ENCODE peak calls at places on chromosomes 4 and X, in eight cellular contexts. S is NCI-H460, E is NCI-H1417, Z is activated T-cell treated with anti-CD3 and anti-CD28 coated beads for 48 hours, G is BE2C, T is skeletal muscle cell, Y is EL, B is mesothelial cell of epicardium. C is an unnamed sample.

GRCh38 chrX:10022580-10023245 is 55.6 kb downstream of the CLDN34 start:
- DNase-seq in S (no peak), G (no peak), E (no peak), T (peak), B (no peak), Z (no peak), Y (peak), C (no peak)

GRCh38 chr4:3612934-3613333 is 80.7 kb upstream of the LRPAP1 start:
- DNase-seq in T (no peak), S (no peak), Y (no peak), G (no peak), Z (no peak), E (no peak), B (no peak), C (no peak)

GRCh38 chr4:156118821-156119220 is 165.2 kb upstream of the CTSO start:
- DNase-seq in G (no peak), Y (no peak), E (no peak), T (no peak), S (no peak), B (no peak), Z (no peak), C (no peak)

GRCh38 chrX:40169193-40170086 is 71.7 kb upstream of the BCOR start:
- DNase-seq in Y (peak), S (no peak), T (peak), G (peak), E (peak), Z (peak), B (peak), C (peak)

GRCh38 chr4:2261110-2261852 is 628 bp downstream of the MXD4 start:
- DNase-seq in S (peak), B (no peak), Y (peak), G (peak), Z (peak), T (no peak), E (peak), C (no peak)

GRCh38 chr4:22634541-22635181 is 58.1 kb upstream of the GBA3 start:
- DNase-seq in Y (no peak), S (no peak), E (no peak), G (no peak), Z (no peak), T (no peak), B (no peak), C (no peak)

GRCh38 chr4:8846864-8847263 is 24.8 kb downstream of the HMX1 start:
- DNase-seq in E (no peak), Y (no peak), G (no peak), T (no peak), B (no peak), Z (no peak), S (no peak), C (no peak)

GRCh38 chr4:105352826-105353225 is 121.0 kb downstream of the PPA2 start:
- DNase-seq in Z (no peak), E (no peak), G (no peak), S (no peak), T (no peak), Y (peak), B (no peak), C (no peak)

GRCh38 chr4:6200011-6200921 is at the start of gene JAKMIP1:
- DNase-seq in E (peak), B (peak), S (peak), T (peak), G (peak), Z (peak), Y (peak), C (no peak)